ENCODE peak calls at places on chromosomes 3 and 15, in ten cellular contexts. N is NCI-H345; K is AG08396; Z is NCI-H510A; D is ELF-1; U is left ventricle myocardium inferior; T is DMS153; A is neural crest cell; S is stimulated activated effector memory CD8-positive, alpha-beta T cell treated with anti-CD3 and anti-CD28 coated beads, Interleukin-12 subunit alpha, Interleukin-12 subunit beta, amount 100 ng/mL, for 72 hours; C is nephron progenitor cell. P is an unnamed sample.
A peak's percentile ranks its signal among the peaks of the same experiment; 100 is the strongest.

GRCh38 chr3:10445561-10445960 is 59.8 kb downstream of the ATP2B2 start:
- DNase-seq in N (no peak), K (peak; percentile 35), Z (no peak), D (no peak), U (no peak), T (no peak), A (no peak), S (no peak), C (no peak), P (no peak)

GRCh38 chr15:85289677-85290365 is 90.6 kb upstream of the AKAP13 start:
- DNase-seq in N (peak; percentile 16), K (peak; percentile 70), Z (no peak), D (peak; percentile 21), U (peak; percentile 42), T (no peak), A (no peak), S (no peak), C (peak; percentile 12), P (peak; percentile 65)

GRCh38 chr3:141399979-141400971 is 32.0 kb downstream of the ZBTB38 start:
- DNase-seq in N (no peak), K (no peak), Z (no peak), D (peak; percentile 36), U (no peak), T (no peak), A (no peak), S (no peak), C (no peak), P (no peak)

GRCh38 chr3:57659810-57660439 is 33.0 kb downstream of the DENND6A start:
- DNase-seq in N (no peak), K (no peak), Z (no peak), D (no peak), U (no peak), T (no peak), A (no peak), S (no peak), C (no peak), P (no peak)

GRCh38 chr3:188900421-188900941 is 271.3 kb upstream of the TPRG1 start:
- DNase-seq in N (no peak), K (peak; percentile 35), Z (no peak), D (no peak), U (no peak), T (no peak), A (no peak), S (no peak), C (no peak), P (no peak)

GRCh38 chr15:76162050-76162425 is 102.3 kb downstream of the TMEM266 start:
- DNase-seq in N (no peak), K (no peak), Z (no peak), D (no peak), U (no peak), T (no peak), A (no peak), S (no peak), C (peak; percentile 25), P (no peak)

GRCh38 chr3:60079076-60079475 is 1029.3 kb upstream of the CFAP20DC start:
- DNase-seq in N (no peak), K (no peak), Z (no peak), D (no peak), U (no peak), T (no peak), A (no peak), S (no peak), C (no peak), P (no peak)

GRCh38 chr3:122407946-122408345 is 7.9 kb downstream of the WDR5B start:
- DNase-seq in N (no peak), K (no peak), Z (no peak), D (no peak), U (no peak), T (no peak), A (no peak), S (no peak), C (no peak), P (no peak)

GRCh38 chr3:57803647-57804081 is 47.6 kb downstream of the SLMAP start:
- DNase-seq in N (no peak), K (peak; percentile 74), Z (no peak), D (peak; percentile 38), U (no peak), T (no peak), A (no peak), S (no peak), C (no peak), P (no peak)

GRCh38 chr15:64825081-64825430 is 391 bp downstream of the PIF1 start:
- DNase-seq in N (no peak), K (no peak), Z (no peak), D (no peak), U (no peak), T (no peak), A (no peak), S (no peak), C (no peak), P (no peak)

GRCh38 chr3:32309653-32310242 is 71.3 kb downstream of the CMTM8 start:
- DNase-seq in N (no peak), K (no peak), Z (no peak), D (no peak), U (no peak), T (no peak), A (no peak), S (no peak), C (no peak), P (no peak)

GRCh38 chr15:46344906-46345305 is 710.1 kb downstream of the SQOR start:
- DNase-seq in N (peak; percentile 3), K (no peak), Z (no peak), D (no peak), U (no peak), T (no peak), A (no peak), S (no peak), C (no peak), P (no peak)

GRCh38 chr15:58139631-58140522 is 1.7 kb downstream of the AQP9 start:
- DNase-seq in N (no peak), K (no peak), Z (no peak), D (no peak), U (no peak), T (no peak), A (no peak), S (no peak), C (no peak), P (no peak)

GRCh38 chr3:129119365-129120100 is 2.1 kb downstream of the RAB43 start:
- DNase-seq in N (no peak), K (no peak), Z (no peak), D (peak; percentile 53), U (no peak), T (no peak), A (no peak), S (no peak), C (no peak), P (no peak)

GRCh38 chr3:32078085-32078634 is 28.3 kb upstream of the GPD1L start:
- DNase-seq in N (no peak), K (no peak), Z (no peak), D (no peak), U (no peak), T (no peak), A (no peak), S (no peak), C (no peak), P (no peak)

GRCh38 chr3:11457126-11457525 is 184.9 kb downstream of the ATG7 start:
- DNase-seq in N (no peak), K (no peak), Z (no peak), D (no peak), U (no peak), T (no peak), A (no peak), S (no peak), C (no peak), P (no peak)

GRCh38 chr3:160641675-160642330 is 35.2 kb upstream of the ARL14 start:
- DNase-seq in N (no peak), K (no peak), Z (no peak), D (no peak), U (no peak), T (no peak), A (no peak), S (no peak), C (no peak), P (peak; percentile 51)

GRCh38 chr3:42014949-42015533 is 53.1 kb upstream of the ULK4 start:
- DNase-seq in N (no peak), K (peak; percentile 44), Z (no peak), D (peak; percentile 71), U (peak; percentile 73), T (peak; percentile 30), A (no peak), S (no peak), C (peak; percentile 44), P (peak; percentile 68)

GRCh38 chr3:55686720-55687254 is 199.7 kb upstream of the WNT5A start:
- DNase-seq in N (no peak), K (no peak), Z (no peak), D (no peak), U (no peak), T (no peak), A (no peak), S (no peak), C (no peak), P (peak; percentile 14)

GRCh38 chr3:115855911-115856310 is 232.6 kb downstream of the GAP43 start:
- DNase-seq in N (no peak), K (peak; percentile 16), Z (no peak), D (no peak), U (no peak), T (no peak), A (no peak), S (no peak), C (no peak), P (no peak)

GRCh38 chr3:64470436-64470835 is 217.4 kb downstream of the ADAMTS9 start:
- DNase-seq in N (no peak), K (no peak), Z (no peak), D (no peak), U (no peak), T (no peak), A (no peak), S (no peak), C (no peak), P (no peak)

GRCh38 chr15:87200149-87200548 is 1056.4 kb downstream of the NTRK3 start:
- DNase-seq in N (no peak), K (no peak), Z (no peak), D (no peak), U (no peak), T (no peak), A (no peak), S (no peak), C (no peak), P (no peak)

GRCh38 chr3:99896482-99896881 is 78.8 kb downstream of the CMSS1 start:
- DNase-seq in N (no peak), K (no peak), Z (no peak), D (no peak), U (no peak), T (peak; percentile 28), A (no peak), S (no peak), C (no peak), P (no peak)

GRCh38 chr3:58175429-58176184 is 35.2 kb downstream of the DNASE1L3 start:
- DNase-seq in N (no peak), K (no peak), Z (no peak), D (peak; percentile 49), U (no peak), T (no peak), A (no peak), S (no peak), C (no peak), P (no peak)

GRCh38 chr3:138921316-138922292 is 25.3 kb downstream of the FOXL2 start:
- DNase-seq in N (no peak), K (peak; percentile 84), Z (no peak), D (peak; percentile 65), U (no peak), T (no peak), A (no peak), S (no peak), C (no peak), P (no peak)

GRCh38 chr3:58474348-58474911 is 17.5 kb upstream of the KCTD6 start:
- DNase-seq in N (peak; percentile 36), K (no peak), Z (no peak), D (no peak), U (no peak), T (peak; percentile 51), A (no peak), S (no peak), C (no peak), P (no peak)

GRCh38 chr3:114707225-114707860 is 413.5 kb downstream of the TIGIT start:
- DNase-seq in N (no peak), K (no peak), Z (no peak), D (no peak), U (no peak), T (no peak), A (no peak), S (no peak), C (no peak), P (no peak)

GRCh38 chr3:120427201-120427600 is 23.6 kb downstream of the FSTL1 start:
- DNase-seq in N (no peak), K (no peak), Z (no peak), D (no peak), U (no peak), T (no peak), A (no peak), S (no peak), C (no peak), P (no peak)